ENCODE peak calls at places on chromosomes 2 and 18, in four cellular contexts. X is H9, K is K562, A is psoas muscle. L is an unnamed sample.

GRCh38 chr18:55272510-55273243 is 313.4 kb upstream of the CCDC68 start:
- DNase-seq in X (no peak), K (no peak), A (no peak), L (no peak)

GRCh38 chr2:187575081-187576067 is 21.1 kb upstream of the TFPI start:
- DNase-seq in K (no peak), A (no peak), X (no peak), L (no peak)

GRCh38 chr2:29012211-29012681 is 31.1 kb downstream of the TOGARAM2 start:
- DNase-seq in K (no peak), X (no peak), A (peak; percentile 89), L (peak; percentile 60)

GRCh38 chr2:96386470-96386869 is 50.9 kb downstream of the NCAPH start:
- DNase-seq in X (no peak), A (no peak), K (no peak), L (no peak)

GRCh38 chr2:69027060-69027459 is 14.1 kb downstream of the ANTXR1 start:
- DNase-seq in A (no peak), X (no peak), K (no peak), L (no peak)

GRCh38 chr2:235669983-235670962 is 176.4 kb downstream of the AGAP1 start:
- DNase-seq in A (peak; percentile 68), X (peak; percentile 62), K (no peak), L (peak; percentile 66)

GRCh38 chr2:9630001-9630749 is 622 bp downstream of the YWHAQ start:
- DNase-seq in A (peak; percentile 83), X (peak; percentile 81), K (peak; percentile 90), L (peak; percentile 87)

GRCh38 chr2:37869756-37870155 is 55.3 kb upstream of the RMDN2 start:
- DNase-seq in A (no peak), X (no peak), K (no peak), L (no peak)

GRCh38 chr2:215771241-215771640 is 242.1 kb downstream of the MREG start:
- DNase-seq in X (no peak), A (no peak), K (no peak), L (no peak)

GRCh38 chr2:29878898-29879297 is 42.5 kb downstream of the ALK start:
- DNase-seq in A (no peak), K (no peak), X (no peak), L (no peak)

GRCh38 chr2:211744379-211744778 is 794.2 kb downstream of the ERBB4 start:
- DNase-seq in X (no peak), K (no peak), A (no peak), L (no peak)

GRCh38 chr18:63439334-63439733 is 17.1 kb upstream of the VPS4B start:
- DNase-seq in X (peak; percentile 67), A (no peak), K (peak; percentile 43), L (no peak)

GRCh38 chr2:43520919-43521318 is 74.9 kb downstream of the THADA start:
- DNase-seq in X (no peak), A (no peak), K (no peak), L (no peak)

GRCh38 chr2:209553913-209554312 is 130.1 kb downstream of the MAP2 start:
- DNase-seq in A (no peak), X (no peak), K (no peak), L (no peak)

GRCh38 chr2:238513346-238513745 is 86.6 kb downstream of the ASB1 start:
- DNase-seq in A (no peak), K (peak; percentile 63), X (peak; percentile 68), L (peak; percentile 66)

GRCh38 chr18:70559446-70559845 is 270.6 kb downstream of the SOCS6 start:
- DNase-seq in X (no peak), A (no peak), K (no peak), L (no peak)

GRCh38 chr2:85907671-85908157 is 18.9 kb upstream of the ST3GAL5 start:
- DNase-seq in K (peak; percentile 30), X (no peak), A (no peak), L (no peak)

GRCh38 chr18:49597152-49597551 is 35.3 kb downstream of the LIPG start:
- DNase-seq in A (no peak), X (no peak), K (no peak), L (no peak)

GRCh38 chr2:164523726-164524125 is 97.6 kb downstream of the GRB14 start:
- DNase-seq in A (no peak), K (no peak), X (no peak), L (no peak)

GRCh38 chr2:38376346-38376682 is 759 bp downstream of the ATL2 start:
- DNase-seq in A (no peak), X (peak; percentile 45), K (no peak), L (no peak)

GRCh38 chr18:54973046-54973445 is 13.8 kb upstream of the CCDC68 start:
- DNase-seq in A (no peak), K (no peak), X (no peak), L (no peak)

GRCh38 chr2:238948765-238949641 is 101.1 kb downstream of the TWIST2 start:
- DNase-seq in K (no peak), A (no peak), X (peak; percentile 9), L (no peak)

GRCh38 chr18:47149457-47150028 is 757 bp downstream of the HDHD2 start:
- DNase-seq in X (no peak), K (peak; percentile 32), A (no peak), L (no peak)

GRCh38 chr2:151841025-151841424 is 12.8 kb upstream of the ARL5A start:
- DNase-seq in A (no peak), K (no peak), X (no peak), L (no peak)
- H3K27ac ChIP-seq in A (no peak overlapping the region), K (no peak overlapping the region), X (no peak overlapping the region), L (no peak overlapping the region)

GRCh38 chr2:55296393-55296792 is 27.4 kb upstream of the MTIF2 start:
- DNase-seq in A (no peak), X (no peak), K (no peak), L (no peak)

GRCh38 chr2:55301277-55301676 is 32.2 kb upstream of the MTIF2 start:
- DNase-seq in K (no peak), X (no peak), A (no peak), L (no peak)

DNA sequence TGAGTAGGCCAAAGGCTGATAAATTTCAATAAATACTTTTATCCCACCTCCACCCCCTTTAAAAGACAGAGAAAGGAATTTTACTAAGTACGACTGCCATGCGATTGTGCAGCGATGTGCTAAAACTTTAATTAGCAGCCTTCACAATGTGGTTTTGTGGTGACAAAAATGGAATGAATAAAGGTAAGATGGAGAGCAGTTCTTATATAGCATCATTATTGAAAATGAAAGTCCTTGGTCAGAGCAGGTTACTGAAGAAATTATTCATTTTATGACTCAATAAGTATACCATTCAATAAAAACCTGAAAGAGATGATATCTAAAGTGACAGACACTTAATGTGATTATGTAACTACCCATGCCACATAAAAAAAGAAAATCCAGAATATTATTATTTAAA is 33.2 kb upstream of the MTIF2 start:
- DNase-seq in K (no peak), A (no peak), X (no peak), L (no peak)
- H3K27ac ChIP-seq in K (no peak overlapping the region), A (no peak overlapping the region), X (no peak overlapping the region), L (no peak overlapping the region)

GRCh38 chr2:220506466-220506865 is 879.0 kb downstream of the SLC4A3 start:
- DNase-seq in A (no peak), X (no peak), K (no peak), L (no peak)
- H3K27ac ChIP-seq in A (no peak overlapping the region), X (no peak overlapping the region), K (no peak overlapping the region), L (no peak overlapping the region)

DNA sequence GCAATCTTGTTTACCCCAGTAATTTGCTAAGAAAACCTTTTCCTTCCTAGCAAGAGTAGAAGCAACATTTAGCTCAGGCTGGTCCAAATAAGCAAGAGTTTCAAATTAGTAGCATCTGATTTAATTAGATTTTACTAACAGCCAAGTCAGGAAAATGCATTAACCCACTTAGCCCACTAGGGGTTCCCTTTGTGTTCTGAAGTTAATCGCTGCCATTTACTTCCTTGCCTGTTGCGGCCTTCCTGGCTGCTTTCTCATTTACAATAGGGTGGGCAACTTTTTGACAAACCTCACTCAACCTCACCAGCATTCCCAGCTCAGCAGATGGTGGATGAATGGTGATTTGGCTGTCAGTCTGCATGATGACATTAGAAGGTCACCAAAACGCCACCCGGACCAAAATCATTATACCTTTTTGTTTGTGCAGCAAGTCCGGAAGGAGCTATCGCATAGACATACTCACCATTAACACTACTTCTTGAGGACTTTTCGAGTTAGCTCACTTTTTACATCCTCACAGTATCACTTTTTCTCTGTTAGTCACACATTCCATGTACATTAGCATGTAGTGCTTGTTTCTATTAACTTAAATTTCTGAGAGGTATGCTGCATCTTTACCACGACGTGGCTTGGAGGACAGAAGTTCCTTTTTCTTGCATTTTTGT is 101.5 kb upstream of the SETBP1 start:
- DNase-seq in X (peak; percentile 33), A (no peak), K (peak; percentile 8), L (no peak)
- H3K27ac ChIP-seq in X (no peak overlapping the region), A (no peak overlapping the region), K (no peak overlapping the region), L (no peak overlapping the region)

DNA sequence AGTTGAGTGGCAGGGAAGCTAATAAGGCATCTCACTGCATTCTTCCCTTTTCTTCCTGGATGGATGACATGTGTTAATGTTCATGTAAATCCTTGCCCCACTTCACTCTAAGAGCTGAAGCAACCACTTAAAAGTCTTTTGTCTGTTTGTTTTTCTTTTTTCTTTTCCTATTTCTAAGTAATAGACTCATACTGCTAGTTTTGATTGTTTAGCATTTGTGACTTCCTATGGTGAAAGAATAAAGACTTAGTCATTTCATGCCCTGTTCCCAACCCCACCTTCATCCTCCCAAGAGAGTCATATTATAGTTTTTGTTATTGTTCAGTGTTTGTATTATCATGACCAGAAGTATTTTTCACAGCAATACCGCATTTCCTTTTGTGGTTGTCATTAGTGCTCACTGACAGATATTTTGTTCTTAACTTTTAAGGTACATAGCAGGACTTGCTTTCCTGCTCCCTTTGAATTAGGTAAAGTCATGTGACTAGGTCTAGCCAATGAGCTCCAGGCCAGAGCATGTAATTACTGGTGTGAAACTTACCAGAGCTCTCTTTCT is 18.1 kb upstream of the SPP2 start:
- DNase-seq in A (no peak), K (no peak), X (no peak), L (no peak)
- H3K27ac ChIP-seq in A (no peak overlapping the region), K (no peak overlapping the region), X (no peak overlapping the region), L (no peak overlapping the region)

DNA sequence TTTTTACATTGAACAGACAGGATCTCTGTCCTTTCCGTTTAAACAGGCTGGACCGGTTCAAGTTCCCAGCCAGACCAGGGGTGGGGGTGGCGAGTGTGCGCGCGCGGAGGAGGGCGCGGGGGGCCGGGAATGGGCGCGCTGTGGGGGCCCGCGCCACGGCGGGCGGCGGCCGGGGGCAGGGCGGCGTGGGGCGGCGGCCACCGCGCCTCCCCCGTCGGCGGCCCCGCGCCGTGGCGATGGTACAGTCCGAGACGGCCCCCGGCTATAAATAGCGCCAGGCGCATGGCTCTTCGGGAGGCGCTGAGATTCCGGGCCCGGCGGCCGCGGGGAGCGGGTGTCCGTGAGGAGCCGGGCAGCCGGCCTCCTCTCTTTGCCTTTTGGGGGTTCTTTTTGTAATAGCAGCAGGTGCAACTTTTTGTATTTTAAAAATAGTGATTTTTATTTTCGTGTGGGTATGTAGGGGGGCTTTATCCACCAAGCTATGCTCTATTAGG is 434 bp upstream of the CELF4 start:
- DNase-seq in X (peak; percentile 60), K (peak; percentile 17), A (peak; percentile 54), L (no peak)
- H3K27ac ChIP-seq in X (no peak overlapping the region), K (no peak overlapping the region), A (no peak overlapping the region), L (no peak overlapping the region)

DNA sequence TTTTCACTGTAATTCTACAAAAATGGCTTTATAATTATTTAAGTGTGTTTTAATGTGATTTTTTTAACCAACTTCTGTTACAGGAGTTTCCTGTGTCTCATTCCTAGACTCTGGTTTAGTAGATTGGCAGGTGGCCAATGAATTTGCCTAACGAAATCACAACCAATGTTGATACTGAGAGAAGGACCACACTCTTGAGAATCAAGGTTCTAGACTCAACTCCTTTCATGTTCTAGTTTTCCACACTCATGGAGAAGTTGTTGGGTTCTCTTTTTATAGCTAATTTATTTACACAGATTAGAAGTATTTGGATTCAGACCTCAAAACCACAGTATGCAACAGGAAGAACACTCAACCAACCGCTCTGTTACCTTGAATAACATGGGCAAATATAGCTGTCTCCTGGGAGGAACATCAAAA is 22.6 kb upstream of the USP34 start:
- DNase-seq in A (no peak), X (no peak), K (no peak), L (no peak)
- H3K27ac ChIP-seq in A (no peak overlapping the region), X (no peak overlapping the region), K (no peak overlapping the region), L (no peak overlapping the region)

GRCh38 chr2:152355411-152355831 is 20.4 kb downstream of the FMNL2 start:
- DNase-seq in X (no peak), K (no peak), A (no peak), L (no peak)
- H3K27ac ChIP-seq in X (no peak overlapping the region), K (no peak overlapping the region), A (no peak overlapping the region), L (no peak overlapping the region)